ENCODE peak calls at places on chromosomes 1 and 21, in nine cellular contexts. One of them, this sample, is unnamed.

GRCh38 chr1:223010552-223011229 is 132.4 kb downstream of the TLR5 start:
- DNase-seq in dorsolateral prefrontal cortex: no peak
- DNase-seq in pancreas: no peak
- DNase-seq in fibroblast of lung: peak
- DNase-seq in mucosa of descending colon: no peak
- DNase-seq in kidney: no peak
- DNase-seq in cardiac fibroblast: peak
- DNase-seq in CD8-positive, alpha-beta T cell: no peak
- DNase-seq in MCF 10A: no peak
- DNase-seq in this sample: no peak

GRCh38 chr1:151989131-151989868 is 4.4 kb downstream of the S100A10 start:
- DNase-seq in dorsolateral prefrontal cortex: no peak
- DNase-seq in pancreas: no peak
- DNase-seq in fibroblast of lung: peak
- DNase-seq in mucosa of descending colon: peak
- DNase-seq in kidney: peak
- DNase-seq in cardiac fibroblast: peak
- DNase-seq in CD8-positive, alpha-beta T cell: no peak
- DNase-seq in MCF 10A: peak
- DNase-seq in this sample: no peak

GRCh38 chr1:177206831-177207230 is 36.1 kb downstream of the BRINP2 start:
- DNase-seq in dorsolateral prefrontal cortex: no peak
- DNase-seq in pancreas: no peak
- DNase-seq in fibroblast of lung: peak
- DNase-seq in mucosa of descending colon: no peak
- DNase-seq in kidney: no peak
- DNase-seq in cardiac fibroblast: no peak
- DNase-seq in CD8-positive, alpha-beta T cell: no peak
- DNase-seq in MCF 10A: no peak
- DNase-seq in this sample: no peak

GRCh38 chr1:186662752-186663151 is 17.5 kb downstream of the PTGS2 start:
- DNase-seq in dorsolateral prefrontal cortex: no peak
- DNase-seq in pancreas: no peak
- DNase-seq in fibroblast of lung: peak
- DNase-seq in mucosa of descending colon: no peak
- DNase-seq in kidney: no peak
- DNase-seq in cardiac fibroblast: peak
- DNase-seq in CD8-positive, alpha-beta T cell: no peak
- DNase-seq in MCF 10A: peak
- DNase-seq in this sample: no peak

GRCh38 chr1:231919900-231920299 is 293.3 kb downstream of the DISC1 start:
- DNase-seq in dorsolateral prefrontal cortex: no peak
- DNase-seq in pancreas: no peak
- DNase-seq in fibroblast of lung: no peak
- DNase-seq in mucosa of descending colon: no peak
- DNase-seq in kidney: no peak
- DNase-seq in cardiac fibroblast: no peak
- DNase-seq in CD8-positive, alpha-beta T cell: peak
- DNase-seq in MCF 10A: no peak
- DNase-seq in this sample: peak

GRCh38 chr21:38306833-38307232 is 50.0 kb downstream of the KCNJ15 start:
- DNase-seq in dorsolateral prefrontal cortex: no peak
- DNase-seq in pancreas: no peak
- DNase-seq in fibroblast of lung: peak
- DNase-seq in mucosa of descending colon: no peak
- DNase-seq in kidney: no peak
- DNase-seq in cardiac fibroblast: peak
- DNase-seq in CD8-positive, alpha-beta T cell: no peak
- DNase-seq in MCF 10A: peak
- DNase-seq in this sample: no peak

GRCh38 chr1:182195733-182196132 is 134.2 kb upstream of the ZNF648 start:
- DNase-seq in dorsolateral prefrontal cortex: no peak
- DNase-seq in pancreas: no peak
- DNase-seq in fibroblast of lung: no peak
- DNase-seq in mucosa of descending colon: no peak
- DNase-seq in kidney: no peak
- DNase-seq in cardiac fibroblast: no peak
- DNase-seq in CD8-positive, alpha-beta T cell: no peak
- DNase-seq in MCF 10A: no peak
- DNase-seq in this sample: no peak

GRCh38 chr1:180234369-180235076 is 4.5 kb downstream of the LHX4 start:
- DNase-seq in dorsolateral prefrontal cortex: no peak
- DNase-seq in pancreas: peak
- DNase-seq in fibroblast of lung: no peak
- DNase-seq in mucosa of descending colon: peak
- DNase-seq in kidney: no peak
- DNase-seq in cardiac fibroblast: no peak
- DNase-seq in CD8-positive, alpha-beta T cell: no peak
- DNase-seq in MCF 10A: no peak
- DNase-seq in this sample: no peak

GRCh38 chr1:167332503-167332902 is 111.8 kb downstream of the POU2F1 start:
- DNase-seq in dorsolateral prefrontal cortex: no peak
- DNase-seq in pancreas: no peak
- DNase-seq in fibroblast of lung: peak
- DNase-seq in mucosa of descending colon: no peak
- DNase-seq in kidney: no peak
- DNase-seq in cardiac fibroblast: peak
- DNase-seq in CD8-positive, alpha-beta T cell: no peak
- DNase-seq in MCF 10A: peak
- DNase-seq in this sample: no peak

GRCh38 chr1:245444971-245445370 is 290.2 kb downstream of the KIF26B start:
- DNase-seq in dorsolateral prefrontal cortex: no peak
- DNase-seq in pancreas: no peak
- DNase-seq in fibroblast of lung: no peak
- DNase-seq in mucosa of descending colon: no peak
- DNase-seq in kidney: no peak
- DNase-seq in cardiac fibroblast: no peak
- DNase-seq in CD8-positive, alpha-beta T cell: no peak
- DNase-seq in MCF 10A: no peak
- DNase-seq in this sample: no peak

GRCh38 chr1:3257788-3258187 is 188.8 kb downstream of the PRDM16 start:
- DNase-seq in dorsolateral prefrontal cortex: no peak
- DNase-seq in pancreas: no peak
- DNase-seq in fibroblast of lung: no peak
- DNase-seq in mucosa of descending colon: no peak
- DNase-seq in kidney: no peak
- DNase-seq in cardiac fibroblast: no peak
- DNase-seq in CD8-positive, alpha-beta T cell: no peak
- DNase-seq in MCF 10A: no peak
- DNase-seq in this sample: no peak

GRCh38 chr1:31421404-31422040 is 8.5 kb downstream of the SERINC2 start:
- DNase-seq in dorsolateral prefrontal cortex: no peak
- DNase-seq in pancreas: peak
- DNase-seq in fibroblast of lung: peak
- DNase-seq in mucosa of descending colon: no peak
- DNase-seq in kidney: no peak
- DNase-seq in cardiac fibroblast: no peak
- DNase-seq in CD8-positive, alpha-beta T cell: no peak
- DNase-seq in MCF 10A: no peak
- DNase-seq in this sample: no peak

GRCh38 chr1:192100686-192101468 is 57.4 kb upstream of the RGS18 start:
- DNase-seq in dorsolateral prefrontal cortex: no peak
- DNase-seq in pancreas: no peak
- DNase-seq in fibroblast of lung: no peak
- DNase-seq in mucosa of descending colon: no peak
- DNase-seq in kidney: no peak
- DNase-seq in cardiac fibroblast: no peak
- DNase-seq in CD8-positive, alpha-beta T cell: no peak
- DNase-seq in MCF 10A: no peak
- DNase-seq in this sample: no peak

GRCh38 chr21:42201615-42202161 is 17.3 kb upstream of the ABCG1 start:
- DNase-seq in dorsolateral prefrontal cortex: no peak
- DNase-seq in pancreas: no peak
- DNase-seq in fibroblast of lung: no peak
- DNase-seq in mucosa of descending colon: no peak
- DNase-seq in kidney: no peak
- DNase-seq in cardiac fibroblast: no peak
- DNase-seq in CD8-positive, alpha-beta T cell: no peak
- DNase-seq in MCF 10A: peak
- DNase-seq in this sample: no peak

GRCh38 chr1:168454211-168454815 is 89.5 kb downstream of the XCL2 start:
- DNase-seq in dorsolateral prefrontal cortex: no peak
- DNase-seq in pancreas: no peak
- DNase-seq in fibroblast of lung: peak
- DNase-seq in mucosa of descending colon: no peak
- DNase-seq in kidney: no peak
- DNase-seq in cardiac fibroblast: no peak
- DNase-seq in CD8-positive, alpha-beta T cell: no peak
- DNase-seq in MCF 10A: no peak
- DNase-seq in this sample: no peak

GRCh38 chr1:57832616-57833015 is 408.8 kb upstream of the DAB1 start:
- DNase-seq in dorsolateral prefrontal cortex: no peak
- DNase-seq in pancreas: no peak
- DNase-seq in fibroblast of lung: no peak
- DNase-seq in mucosa of descending colon: no peak
- DNase-seq in kidney: no peak
- DNase-seq in cardiac fibroblast: no peak
- DNase-seq in CD8-positive, alpha-beta T cell: no peak
- DNase-seq in MCF 10A: no peak
- DNase-seq in this sample: no peak

GRCh38 chr1:202831906-202832305 is 21.2 kb downstream of the PCAT6 start:
- DNase-seq in dorsolateral prefrontal cortex: no peak
- DNase-seq in pancreas: no peak
- DNase-seq in fibroblast of lung: no peak
- DNase-seq in mucosa of descending colon: no peak
- DNase-seq in kidney: no peak
- DNase-seq in cardiac fibroblast: no peak
- DNase-seq in CD8-positive, alpha-beta T cell: no peak
- DNase-seq in MCF 10A: no peak
- DNase-seq in this sample: no peak

GRCh38 chr1:202835548-202836072 is 24.9 kb downstream of the PCAT6 start:
- DNase-seq in dorsolateral prefrontal cortex: no peak
- DNase-seq in pancreas: no peak
- DNase-seq in fibroblast of lung: no peak
- DNase-seq in mucosa of descending colon: no peak
- DNase-seq in kidney: no peak
- DNase-seq in cardiac fibroblast: no peak
- DNase-seq in CD8-positive, alpha-beta T cell: peak
- DNase-seq in MCF 10A: no peak
- DNase-seq in this sample: no peak

GRCh38 chr1:202837746-202838145 is 27.0 kb downstream of the PCAT6 start:
- DNase-seq in dorsolateral prefrontal cortex: no peak
- DNase-seq in pancreas: no peak
- DNase-seq in fibroblast of lung: no peak
- DNase-seq in mucosa of descending colon: no peak
- DNase-seq in kidney: no peak
- DNase-seq in cardiac fibroblast: no peak
- DNase-seq in CD8-positive, alpha-beta T cell: no peak
- DNase-seq in MCF 10A: no peak
- DNase-seq in this sample: no peak

GRCh38 chr1:202836616-202837403 is 26.1 kb downstream of the PCAT6 start:
- DNase-seq in dorsolateral prefrontal cortex: no peak
- DNase-seq in pancreas: no peak
- DNase-seq in fibroblast of lung: no peak
- DNase-seq in mucosa of descending colon: no peak
- DNase-seq in kidney: no peak
- DNase-seq in cardiac fibroblast: no peak
- DNase-seq in CD8-positive, alpha-beta T cell: no peak
- DNase-seq in MCF 10A: no peak
- DNase-seq in this sample: no peak

DNA sequence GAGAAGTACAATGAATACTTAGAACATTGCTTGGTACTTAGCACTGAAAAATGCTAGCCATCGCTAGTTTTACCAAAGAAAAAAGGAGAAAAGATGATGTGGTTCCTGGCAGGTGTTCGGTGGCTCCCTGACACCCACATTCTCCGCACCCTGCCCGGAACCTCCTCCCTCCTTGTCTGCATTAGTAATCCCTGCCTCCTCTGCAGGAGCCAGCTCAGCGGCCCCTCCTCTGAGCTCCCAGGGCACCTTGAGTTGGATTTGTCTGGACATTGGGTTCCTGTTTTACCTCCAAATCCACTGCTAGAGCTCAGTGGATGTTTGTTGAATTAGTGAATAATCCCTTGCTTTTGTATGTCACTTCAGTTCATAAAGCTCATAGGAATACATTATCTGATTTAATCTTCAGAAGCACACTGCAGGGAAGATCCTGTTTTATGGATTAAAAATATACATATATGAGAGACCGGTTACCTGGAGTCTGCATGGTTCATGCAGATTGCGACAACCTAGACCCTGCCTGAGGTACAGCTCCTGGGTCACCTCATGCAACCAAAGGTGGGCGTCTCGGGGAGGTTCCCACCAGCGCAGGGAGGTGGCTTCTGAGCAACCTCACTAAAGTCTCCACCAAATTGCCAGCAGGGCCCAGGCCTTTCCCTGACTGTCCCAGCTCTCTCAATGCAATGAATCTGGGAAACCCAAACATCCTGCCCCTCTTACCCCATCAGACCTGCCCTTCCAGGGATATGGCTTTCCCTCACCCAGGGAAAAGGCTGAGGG is 24.2 kb downstream of the PCAT6 start:
- DNase-seq in dorsolateral prefrontal cortex: no peak
- DNase-seq in pancreas: no peak
- DNase-seq in fibroblast of lung: no peak
- DNase-seq in mucosa of descending colon: no peak
- DNase-seq in kidney: no peak
- DNase-seq in cardiac fibroblast: no peak
- DNase-seq in CD8-positive, alpha-beta T cell: no peak
- DNase-seq in MCF 10A: peak
- DNase-seq in this sample: no peak
- TF ChIP-seq CTCF in dorsolateral prefrontal cortex: no peak
- TF ChIP-seq CTCF in pancreas: no peak
- TF ChIP-seq CTCF in fibroblast of lung: no peak
- TF ChIP-seq CTCF in mucosa of descending colon: no peak
- TF ChIP-seq CTCF in kidney: no peak
- TF ChIP-seq CTCF in cardiac fibroblast: no peak
- TF ChIP-seq CTCF in CD8-positive, alpha-beta T cell: no peak
- TF ChIP-seq CTCF in MCF 10A: no peak
- TF ChIP-seq CTCF in this sample: no peak

GRCh38 chr1:162197615-162198497 is 128.4 kb downstream of the NOS1AP start:
- DNase-seq in dorsolateral prefrontal cortex: no peak
- DNase-seq in pancreas: no peak
- DNase-seq in fibroblast of lung: no peak
- DNase-seq in mucosa of descending colon: no peak
- DNase-seq in kidney: no peak
- DNase-seq in cardiac fibroblast: no peak
- DNase-seq in CD8-positive, alpha-beta T cell: no peak
- DNase-seq in MCF 10A: peak
- DNase-seq in this sample: no peak
- TF ChIP-seq CTCF in dorsolateral prefrontal cortex: no peak
- TF ChIP-seq CTCF in pancreas: peak
- TF ChIP-seq CTCF in fibroblast of lung: no peak
- TF ChIP-seq CTCF in mucosa of descending colon: no peak
- TF ChIP-seq CTCF in kidney: no peak
- TF ChIP-seq CTCF in cardiac fibroblast: no peak
- TF ChIP-seq CTCF in CD8-positive, alpha-beta T cell: no peak
- TF ChIP-seq CTCF in MCF 10A: no peak
- TF ChIP-seq CTCF in this sample: no peak

GRCh38 chr1:81560629-81561028 is 240.1 kb upstream of the ADGRL2 start:
- DNase-seq in dorsolateral prefrontal cortex: no peak
- DNase-seq in pancreas: no peak
- DNase-seq in fibroblast of lung: no peak
- DNase-seq in mucosa of descending colon: no peak
- DNase-seq in kidney: no peak
- DNase-seq in cardiac fibroblast: no peak
- DNase-seq in CD8-positive, alpha-beta T cell: no peak
- DNase-seq in MCF 10A: no peak
- DNase-seq in this sample: no peak
- TF ChIP-seq CTCF in dorsolateral prefrontal cortex: no peak
- TF ChIP-seq CTCF in pancreas: no peak
- TF ChIP-seq CTCF in fibroblast of lung: no peak
- TF ChIP-seq CTCF in mucosa of descending colon: no peak
- TF ChIP-seq CTCF in kidney: no peak
- TF ChIP-seq CTCF in cardiac fibroblast: no peak
- TF ChIP-seq CTCF in CD8-positive, alpha-beta T cell: no peak
- TF ChIP-seq CTCF in MCF 10A: no peak
- TF ChIP-seq CTCF in this sample: no peak

GRCh38 chr1:38152351-38153082 is 105.9 kb upstream of the POU3F1 start:
- DNase-seq in dorsolateral prefrontal cortex: no peak
- DNase-seq in pancreas: no peak
- DNase-seq in fibroblast of lung: no peak
- DNase-seq in mucosa of descending colon: no peak
- DNase-seq in kidney: no peak
- DNase-seq in cardiac fibroblast: no peak
- DNase-seq in CD8-positive, alpha-beta T cell: no peak
- DNase-seq in MCF 10A: peak
- DNase-seq in this sample: no peak
- TF ChIP-seq CTCF in dorsolateral prefrontal cortex: no peak
- TF ChIP-seq CTCF in pancreas: no peak
- TF ChIP-seq CTCF in fibroblast of lung: no peak
- TF ChIP-seq CTCF in mucosa of descending colon: no peak
- TF ChIP-seq CTCF in kidney: peak
- TF ChIP-seq CTCF in cardiac fibroblast: no peak
- TF ChIP-seq CTCF in CD8-positive, alpha-beta T cell: no peak
- TF ChIP-seq CTCF in MCF 10A: peak
- TF ChIP-seq CTCF in this sample: no peak